ENCODE peak calls at places on chromosome 15, in four cellular contexts. O, K, Q and S are unnamed samples.

GRCh38 chr15:69474291-69474690 is 21.7 kb downstream of the RPLP1 start:
- DNase-seq in O (peak), K (no peak), Q (no peak), S (no peak)

GRCh38 chr15:39499701-39500100 is 81.2 kb upstream of the THBS1 start:
- DNase-seq in O (no peak), K (no peak), Q (no peak), S (no peak)

GRCh38 chr15:67033521-67033920 is 31.9 kb upstream of the SMAD3 start:
- DNase-seq in O (no peak), K (peak), Q (peak), S (no peak)

GRCh38 chr15:52102468-52102867 is 10.1 kb downstream of the BCL2L10 start:
- DNase-seq in O (peak), K (no peak), Q (no peak), S (peak)

GRCh38 chr15:42073418-42073817 is 20.9 kb downstream of the PLA2G4D start:
- DNase-seq in O (no peak), K (no peak), Q (no peak), S (no peak)

GRCh38 chr15:45534821-45535220 is 12.3 kb upstream of the SLC30A4 start:
- DNase-seq in O (no peak), K (no peak), Q (no peak), S (no peak)

GRCh38 chr15:26449296-26449695 is 323.6 kb downstream of the GABRB3 start:
- DNase-seq in O (no peak), K (peak), Q (no peak), S (peak)

GRCh38 chr15:33234019-33234418 is 39.5 kb upstream of the FMN1 start:
- DNase-seq in O (peak), K (no peak), Q (no peak), S (peak)

DNA sequence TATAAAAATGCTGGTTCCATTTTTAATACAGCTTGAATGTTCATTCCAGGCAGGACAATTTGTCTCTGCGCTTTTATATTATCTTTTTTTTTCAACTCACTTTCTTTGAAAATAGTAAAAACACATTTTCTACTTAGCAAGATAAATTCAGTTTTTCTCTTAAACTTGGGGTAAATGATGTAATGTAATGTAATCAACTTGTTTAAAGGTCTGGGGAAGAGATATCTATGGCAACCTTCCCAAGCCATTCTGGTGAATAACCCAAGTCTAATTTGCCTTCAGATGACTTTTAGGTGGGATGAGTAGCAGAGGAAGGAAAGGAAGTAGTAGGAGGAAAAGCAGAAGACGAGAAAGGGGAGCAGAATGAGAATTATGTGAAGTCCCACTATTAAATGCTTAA is 335.1 kb downstream of the SV2B start:
- DNase-seq in O (peak), K (no peak), Q (no peak), S (no peak)
- H3K56ac ChIP-seq in O (no peak), K (no peak), Q (no peak), S (no peak)

GRCh38 chr15:91632176-91632575 is 221.3 kb upstream of the SLCO3A1 start:
- DNase-seq in O (no peak), K (no peak), Q (no peak), S (peak)

GRCh38 chr15:91622676-91623342 is 230.7 kb upstream of the SLCO3A1 start:
- DNase-seq in O (no peak), K (no peak), Q (no peak), S (peak)

GRCh38 chr15:91630090-91630489 is 223.4 kb upstream of the SLCO3A1 start:
- DNase-seq in O (no peak), K (no peak), Q (no peak), S (no peak)

GRCh38 chr15:91625506-91625905 is 228.0 kb upstream of the SLCO3A1 start:
- DNase-seq in O (no peak), K (no peak), Q (no peak), S (no peak)

GRCh38 chr15:91627473-91628309 is 225.8 kb upstream of the SLCO3A1 start:
- DNase-seq in O (peak), K (no peak), Q (no peak), S (peak)
- H4K8ac ChIP-seq in O (no peak), K (no peak), Q (no peak), S (no peak)

DNA sequence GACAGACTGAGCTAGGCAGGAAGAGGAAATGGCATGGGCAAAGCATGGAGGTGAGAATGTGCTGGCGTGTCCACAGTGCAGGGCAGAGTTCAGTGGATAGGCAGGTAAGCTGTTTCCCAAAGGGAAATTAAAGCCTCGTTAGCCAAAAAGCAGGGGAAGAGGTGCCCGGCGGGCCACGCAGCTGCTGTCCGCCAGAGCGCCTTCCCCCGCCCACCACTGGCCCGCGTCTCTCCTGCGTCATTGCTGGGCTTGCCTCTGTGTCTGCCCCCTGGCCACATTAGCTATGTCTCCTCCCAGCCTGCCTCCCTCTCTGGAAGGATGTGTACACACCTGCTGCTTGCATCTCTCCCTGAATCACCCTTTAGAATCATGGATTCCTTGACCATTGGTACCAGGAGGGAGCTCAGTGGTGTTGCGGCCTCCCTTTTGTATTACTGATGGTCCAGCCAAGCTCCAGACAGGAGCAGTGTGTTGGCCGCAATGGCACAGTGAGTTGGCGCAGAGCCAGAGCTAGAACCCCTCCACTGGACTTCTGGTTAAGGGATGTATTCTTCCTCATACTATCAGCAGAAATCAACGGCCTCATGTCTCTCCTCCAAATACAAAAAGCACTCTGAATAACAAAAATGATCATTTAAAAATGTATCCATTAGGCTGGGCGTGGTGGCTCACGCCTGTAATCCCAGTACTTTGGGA is 26.6 kb downstream of the SLC28A1 start:
- DNase-seq in O (no peak), K (no peak), Q (peak), S (no peak)
- H2BK120ac ChIP-seq in O (peak), K (no peak), Q (no peak), S (no peak)

DNA sequence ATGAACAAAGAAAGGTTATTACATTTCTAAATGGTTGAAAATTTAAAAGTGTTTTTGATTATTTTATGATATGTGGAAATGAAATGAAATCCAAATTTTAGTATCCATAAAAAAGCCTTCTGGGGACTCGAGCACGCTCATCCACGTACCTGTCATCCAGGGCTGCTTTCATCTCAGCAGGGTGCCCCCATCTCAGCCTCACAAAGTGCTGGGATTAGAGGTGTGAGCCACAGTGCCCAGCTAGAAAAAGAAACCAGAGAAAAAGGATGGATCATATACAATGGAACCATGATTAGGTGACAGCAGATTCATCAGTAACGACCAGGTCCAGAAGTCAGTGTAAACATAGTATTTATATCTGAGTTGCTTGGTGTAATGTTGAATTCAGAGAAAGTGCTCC is 49.7 kb downstream of the STARD5 start:
- DNase-seq in O (no peak), K (no peak), Q (no peak), S (peak)
- H3K56ac ChIP-seq in O (no peak), K (no peak), Q (no peak), S (no peak)

GRCh38 chr15:99981839-99982658 is 248.8 kb upstream of the LYSMD4 start:
- DNase-seq in O (no peak), K (no peak), Q (no peak), S (peak)
- H4K8ac ChIP-seq in O (no peak), K (no peak), Q (no peak), S (no peak)

GRCh38 chr15:100658895-100659294 is 56.5 kb downstream of the ASB7 start:
- DNase-seq in O (no peak), K (no peak), Q (no peak), S (no peak)
- H2BK120ac ChIP-seq in O (no peak), K (no peak), Q (no peak), S (no peak)

DNA sequence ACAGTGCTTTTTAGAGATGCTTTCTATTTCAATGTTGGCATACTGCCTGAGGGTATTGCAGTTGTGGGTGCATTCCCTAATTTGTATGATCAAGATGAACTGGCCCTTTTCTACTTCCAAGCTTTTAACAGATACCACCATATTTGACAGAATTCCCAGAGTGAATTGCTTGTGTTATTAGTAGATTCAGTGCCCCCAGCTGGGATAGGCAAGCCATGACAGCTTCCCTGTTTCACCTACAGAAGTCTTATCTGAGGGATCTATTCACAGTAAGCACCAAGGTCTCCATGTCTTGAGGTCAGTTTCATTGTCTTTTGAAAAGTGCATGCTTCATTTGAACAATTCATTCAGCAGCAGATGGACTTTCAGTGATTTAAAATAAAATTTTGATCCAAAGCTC is 68.8 kb upstream of the GOLGA6B start:
- DNase-seq in O (peak), K (no peak), Q (no peak), S (peak)
- H3K56ac ChIP-seq in O (no peak), K (no peak), Q (no peak), S (no peak)

DNA sequence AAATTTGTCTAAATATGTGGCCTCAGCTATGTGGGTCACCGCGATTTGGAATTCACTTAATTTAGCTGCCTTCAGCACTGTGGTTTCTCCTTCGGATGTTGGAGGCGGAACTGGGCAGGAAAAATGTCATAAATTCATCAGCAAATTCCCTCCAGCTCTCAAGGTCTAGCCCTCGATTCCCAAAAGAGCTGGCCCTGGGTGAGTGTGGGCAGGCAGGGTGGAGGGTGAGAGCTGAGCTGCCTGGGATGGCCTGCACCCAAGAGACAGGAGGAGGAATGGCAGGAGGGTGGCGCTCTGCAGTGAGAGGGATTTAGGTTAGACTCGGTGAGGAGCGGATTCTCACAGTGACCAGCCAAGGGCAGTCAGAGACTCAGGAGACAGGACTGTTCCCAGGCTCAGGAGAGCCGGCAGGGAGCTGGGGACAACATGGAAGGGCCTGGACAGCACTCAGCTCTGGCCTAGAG is 57.1 kb downstream of the FEM1B start:
- DNase-seq in O (peak), K (no peak), Q (no peak), S (no peak)
- H4K8ac ChIP-seq in O (peak), K (no peak), Q (no peak), S (no peak)

GRCh38 chr15:75721923-75722870 is 9.5 kb upstream of the CSPG4 start:
- DNase-seq in O (no peak), K (no peak), Q (no peak), S (no peak)
- H2BK120ac ChIP-seq in O (no peak), K (no peak), Q (no peak), S (no peak)